ENCODE peak calls at places on chromosomes 16 and 17, in seven cellular contexts. One of them, this sample, is unnamed.

GRCh38 chr17:44924107-44924544 is 8.8 kb upstream of the GFAP start:
- DNase-seq in mesenchymal stem cell: no peak
- DNase-seq in H1: no peak
- DNase-seq in neuronal stem cell: no peak
- DNase-seq in trophoblast cell: no peak
- DNase-seq in mesendoderm: no peak
- DNase-seq in IMR-90: no peak
- DNase-seq in this sample: no peak

GRCh38 chr17:39002991-39003715 is 36.0 kb upstream of the FBXO47 start:
- DNase-seq in neuronal stem cell: no peak
- DNase-seq in trophoblast cell: no peak
- DNase-seq in mesendoderm: no peak
- DNase-seq in IMR-90: no peak
- DNase-seq in mesenchymal stem cell: no peak
- DNase-seq in H1: no peak
- DNase-seq in this sample: no peak

GRCh38 chr16:84607694-84608093 is 10.2 kb downstream of the COTL1 start:
- DNase-seq in mesendoderm: no peak
- DNase-seq in mesenchymal stem cell: no peak
- DNase-seq in H1: no peak
- DNase-seq in neuronal stem cell: no peak
- DNase-seq in trophoblast cell: no peak
- DNase-seq in IMR-90: no peak
- DNase-seq in this sample: no peak

GRCh38 chr17:43360376-43360738 is 38.4 kb upstream of the ARL4D start:
- DNase-seq in IMR-90: peak
- DNase-seq in neuronal stem cell: no peak
- DNase-seq in trophoblast cell: peak
- DNase-seq in mesendoderm: no peak
- DNase-seq in mesenchymal stem cell: no peak
- DNase-seq in H1: no peak
- DNase-seq in this sample: no peak

GRCh38 chr16:180921-181667 is 835 bp downstream of the HBQ1 start:
- DNase-seq in H1: peak
- DNase-seq in IMR-90: peak
- DNase-seq in neuronal stem cell: peak
- DNase-seq in trophoblast cell: peak
- DNase-seq in mesendoderm: peak
- DNase-seq in mesenchymal stem cell: peak
- DNase-seq in this sample: peak

GRCh38 chr16:60674241-60674640 is 1362.0 kb downstream of the CDH8 start:
- DNase-seq in IMR-90: no peak
- DNase-seq in mesenchymal stem cell: no peak
- DNase-seq in neuronal stem cell: no peak
- DNase-seq in H1: no peak
- DNase-seq in trophoblast cell: no peak
- DNase-seq in mesendoderm: peak
- DNase-seq in this sample: no peak

GRCh38 chr16:68972720-68973119 is 129.4 kb downstream of the TANGO6 start:
- DNase-seq in H1: peak
- DNase-seq in mesenchymal stem cell: peak
- DNase-seq in mesendoderm: peak
- DNase-seq in neuronal stem cell: no peak
- DNase-seq in trophoblast cell: no peak
- DNase-seq in IMR-90: peak
- DNase-seq in this sample: peak

GRCh38 chr16:5065368-5065767 is 388 bp downstream of the C16orf89 start:
- DNase-seq in mesendoderm: no peak
- DNase-seq in neuronal stem cell: no peak
- DNase-seq in mesenchymal stem cell: no peak
- DNase-seq in trophoblast cell: no peak
- DNase-seq in IMR-90: no peak
- DNase-seq in H1: no peak
- DNase-seq in this sample: no peak

GRCh38 chr17:81428945-81429344 is 33.7 kb downstream of the BAHCC1 start:
- DNase-seq in IMR-90: no peak
- DNase-seq in neuronal stem cell: no peak
- DNase-seq in H1: no peak
- DNase-seq in mesendoderm: no peak
- DNase-seq in trophoblast cell: no peak
- DNase-seq in mesenchymal stem cell: no peak
- DNase-seq in this sample: no peak

GRCh38 chr16:1300664-1301476 is 8.6 kb upstream of the UBE2I start:
- DNase-seq in H1: no peak
- DNase-seq in mesendoderm: peak
- DNase-seq in mesenchymal stem cell: peak
- DNase-seq in neuronal stem cell: peak
- DNase-seq in IMR-90: peak
- DNase-seq in trophoblast cell: peak
- DNase-seq in this sample: peak

GRCh38 chr17:10730956-10731879 is 1.4 kb upstream of the TMEM220 start:
- DNase-seq in mesenchymal stem cell: peak
- DNase-seq in H1: no peak
- DNase-seq in neuronal stem cell: no peak
- DNase-seq in IMR-90: no peak
- DNase-seq in mesendoderm: no peak
- DNase-seq in trophoblast cell: no peak
- DNase-seq in this sample: peak

GRCh38 chr17:78394209-78394608 is 15.8 kb downstream of the PGS1 start:
- DNase-seq in H1: no peak
- DNase-seq in neuronal stem cell: no peak
- DNase-seq in mesendoderm: no peak
- DNase-seq in IMR-90: no peak
- DNase-seq in trophoblast cell: no peak
- DNase-seq in mesenchymal stem cell: no peak
- DNase-seq in this sample: no peak

GRCh38 chr16:48013476-48013875 is 142.3 kb downstream of the ABCC12 start:
- DNase-seq in H1: no peak
- DNase-seq in trophoblast cell: no peak
- DNase-seq in mesendoderm: peak
- DNase-seq in IMR-90: no peak
- DNase-seq in mesenchymal stem cell: no peak
- DNase-seq in neuronal stem cell: no peak
- DNase-seq in this sample: no peak
- H2BK120ac ChIP-seq in H1: no peak
- H2BK120ac ChIP-seq in trophoblast cell: no peak
- H2BK120ac ChIP-seq in mesendoderm: no peak
- H2BK120ac ChIP-seq in IMR-90: no peak
- H2BK120ac ChIP-seq in mesenchymal stem cell: no peak
- H2BK120ac ChIP-seq in neuronal stem cell: no peak
- H2BK120ac ChIP-seq in this sample: no peak

GRCh38 chr16:10922328-10923145 is 19.7 kb downstream of the DEXI start:
- DNase-seq in IMR-90: peak
- DNase-seq in mesendoderm: no peak
- DNase-seq in trophoblast cell: no peak
- DNase-seq in mesenchymal stem cell: no peak
- DNase-seq in H1: no peak
- DNase-seq in neuronal stem cell: no peak
- DNase-seq in this sample: no peak
- H4K8ac ChIP-seq in IMR-90: no peak
- H4K8ac ChIP-seq in mesendoderm: no peak
- H4K8ac ChIP-seq in trophoblast cell: no peak
- H4K8ac ChIP-seq in mesenchymal stem cell: no peak
- H4K8ac ChIP-seq in H1: peak
- H4K8ac ChIP-seq in neuronal stem cell: no peak
- H4K8ac ChIP-seq in this sample: no peak

DNA sequence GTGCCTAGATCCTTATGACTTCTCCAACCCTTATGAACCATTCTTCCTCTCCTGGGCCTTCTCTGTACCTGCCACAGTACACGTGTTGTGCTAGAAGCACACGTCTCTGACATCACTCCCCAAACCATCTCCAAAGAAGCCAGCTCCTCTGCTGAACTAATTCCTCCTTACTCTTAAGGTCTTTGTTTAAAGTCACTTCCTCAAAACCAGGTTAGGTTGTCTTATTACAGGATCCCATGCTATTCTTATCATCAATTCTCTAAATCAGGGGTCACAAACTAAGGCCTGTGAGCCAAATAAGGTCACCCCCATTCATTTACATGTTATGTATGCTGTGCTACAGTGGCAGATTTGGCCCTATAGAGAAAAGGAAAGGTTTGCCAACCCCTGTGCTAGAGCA is 4.0 kb downstream of the SUPT6H start:
- DNase-seq in IMR-90: no peak
- DNase-seq in trophoblast cell: no peak
- DNase-seq in mesendoderm: no peak
- DNase-seq in H1: no peak
- DNase-seq in mesenchymal stem cell: no peak
- DNase-seq in neuronal stem cell: no peak
- DNase-seq in this sample: no peak
- H2BK120ac ChIP-seq in IMR-90: no peak
- H2BK120ac ChIP-seq in trophoblast cell: no peak
- H2BK120ac ChIP-seq in mesendoderm: no peak
- H2BK120ac ChIP-seq in H1: no peak
- H2BK120ac ChIP-seq in mesenchymal stem cell: no peak
- H2BK120ac ChIP-seq in neuronal stem cell: no peak
- H2BK120ac ChIP-seq in this sample: no peak

DNA sequence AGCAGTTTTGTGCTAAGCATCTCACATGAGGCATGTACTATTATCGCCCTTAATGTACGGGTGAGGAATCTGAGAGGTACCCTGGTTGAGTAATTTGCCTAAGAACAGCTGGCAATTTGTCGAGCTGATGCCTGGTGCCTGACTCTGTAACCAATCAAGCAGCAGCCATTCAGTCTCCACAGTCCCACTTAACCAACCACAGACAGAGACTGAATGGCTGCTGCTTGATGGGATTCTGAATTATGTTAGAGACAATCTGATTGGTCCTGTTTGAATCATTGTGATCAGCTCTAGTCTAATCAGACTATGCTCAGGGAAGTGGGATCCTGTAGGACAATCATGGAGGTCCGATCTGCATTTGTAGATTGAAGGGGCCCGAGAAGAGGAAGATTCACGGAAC is 447.0 kb downstream of the SHISA9 start:
- DNase-seq in mesendoderm: no peak
- DNase-seq in IMR-90: no peak
- DNase-seq in mesenchymal stem cell: no peak
- DNase-seq in H1: no peak
- DNase-seq in neuronal stem cell: no peak
- DNase-seq in trophoblast cell: no peak
- DNase-seq in this sample: no peak
- H4K8ac ChIP-seq in mesendoderm: no peak
- H4K8ac ChIP-seq in IMR-90: no peak
- H4K8ac ChIP-seq in mesenchymal stem cell: no peak
- H4K8ac ChIP-seq in H1: no peak
- H4K8ac ChIP-seq in neuronal stem cell: no peak
- H4K8ac ChIP-seq in trophoblast cell: no peak
- H4K8ac ChIP-seq in this sample: no peak

GRCh38 chr16:53768167-53768566 is 64.2 kb downstream of the FTO start:
- DNase-seq in trophoblast cell: no peak
- DNase-seq in H1: no peak
- DNase-seq in mesendoderm: no peak
- DNase-seq in mesenchymal stem cell: no peak
- DNase-seq in IMR-90: peak
- DNase-seq in neuronal stem cell: no peak
- DNase-seq in this sample: no peak
- H2BK120ac ChIP-seq in trophoblast cell: no peak
- H2BK120ac ChIP-seq in H1: no peak
- H2BK120ac ChIP-seq in mesendoderm: no peak
- H2BK120ac ChIP-seq in mesenchymal stem cell: no peak
- H2BK120ac ChIP-seq in IMR-90: peak
- H2BK120ac ChIP-seq in neuronal stem cell: no peak
- H2BK120ac ChIP-seq in this sample: no peak

GRCh38 chr16:75810342-75810741 is 84.1 kb upstream of the CPHXL start:
- DNase-seq in mesendoderm: no peak
- DNase-seq in IMR-90: no peak
- DNase-seq in mesenchymal stem cell: peak
- DNase-seq in H1: no peak
- DNase-seq in trophoblast cell: no peak
- DNase-seq in neuronal stem cell: no peak
- DNase-seq in this sample: no peak
- H4K8ac ChIP-seq in mesendoderm: no peak
- H4K8ac ChIP-seq in IMR-90: no peak
- H4K8ac ChIP-seq in mesenchymal stem cell: no peak
- H4K8ac ChIP-seq in H1: no peak
- H4K8ac ChIP-seq in trophoblast cell: no peak
- H4K8ac ChIP-seq in neuronal stem cell: no peak
- H4K8ac ChIP-seq in this sample: no peak

DNA sequence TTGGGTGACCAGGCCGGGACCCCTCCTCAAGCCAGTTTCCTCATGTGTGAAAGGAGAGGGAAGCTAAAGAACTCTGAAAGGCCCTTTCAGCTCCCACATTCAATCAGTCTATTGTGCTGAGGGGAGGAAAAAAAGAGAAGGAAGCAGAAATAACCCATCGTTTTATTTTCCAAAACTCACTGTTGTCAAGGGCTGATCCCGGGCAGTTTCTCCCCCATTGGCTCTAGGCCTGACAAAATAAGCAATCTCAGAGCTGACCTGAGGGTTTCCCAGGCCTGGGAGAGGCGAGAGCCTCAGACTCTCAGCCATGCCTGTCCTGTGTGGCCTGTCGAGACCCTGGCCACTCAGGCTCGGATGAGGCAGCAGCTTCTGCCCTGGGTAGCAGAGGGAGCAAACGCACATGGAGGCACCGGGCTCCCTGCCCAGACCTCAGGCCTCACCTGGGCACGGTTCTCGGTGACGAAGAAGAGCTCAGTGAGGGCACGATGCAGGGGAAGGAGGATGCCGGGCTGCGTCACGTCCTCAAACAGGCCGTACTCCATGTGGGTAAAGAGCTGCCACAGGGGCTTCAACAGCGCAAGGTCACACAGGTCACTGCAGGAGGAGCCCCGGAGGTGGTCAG is 45.0 kb upstream of the ATP2A3 start:
- DNase-seq in mesenchymal stem cell: no peak
- DNase-seq in H1: no peak
- DNase-seq in IMR-90: peak
- DNase-seq in neuronal stem cell: no peak
- DNase-seq in trophoblast cell: no peak
- DNase-seq in mesendoderm: no peak
- DNase-seq in this sample: no peak
- H2BK120ac ChIP-seq in mesenchymal stem cell: no peak
- H2BK120ac ChIP-seq in H1: no peak
- H2BK120ac ChIP-seq in IMR-90: peak
- H2BK120ac ChIP-seq in neuronal stem cell: no peak
- H2BK120ac ChIP-seq in trophoblast cell: no peak
- H2BK120ac ChIP-seq in mesendoderm: no peak
- H2BK120ac ChIP-seq in this sample: no peak

GRCh38 chr17:29116652-29117439 is 63.4 kb downstream of the MYO18A start:
- DNase-seq in mesenchymal stem cell: peak
- DNase-seq in IMR-90: peak
- DNase-seq in neuronal stem cell: peak
- DNase-seq in trophoblast cell: peak
- DNase-seq in H1: peak
- DNase-seq in mesendoderm: peak
- DNase-seq in this sample: peak
- H4K8ac ChIP-seq in mesenchymal stem cell: no peak
- H4K8ac ChIP-seq in IMR-90: no peak
- H4K8ac ChIP-seq in neuronal stem cell: no peak
- H4K8ac ChIP-seq in trophoblast cell: no peak
- H4K8ac ChIP-seq in H1: no peak
- H4K8ac ChIP-seq in mesendoderm: no peak
- H4K8ac ChIP-seq in this sample: no peak

This sample was measured in H9.